ENCODE peak calls at places on chromosomes 7 and 10, in ten cellular contexts. O, F, C, B, J, L, M, S, T and G are unnamed samples.

GRCh38 chr7:102286237-102287081 is at the start of gene SH2B2:
- DNase-seq in C (peak; percentile 92), F (peak; percentile 74), O (peak; percentile 49), T (peak; percentile 87), S (no peak), M (peak; percentile 77), J (peak; percentile 23), B (peak; percentile 86), L (peak; percentile 76), G (peak; percentile 81)

GRCh38 chr10:42932735-42933453 is 144.0 kb upstream of the RET start:
- DNase-seq in M (no peak), O (no peak), C (no peak), B (peak; percentile 96), F (no peak), T (peak; percentile 28), J (no peak), L (peak; percentile 84), S (peak; percentile 88), G (no peak)

GRCh38 chr7:45610019-45610418 is 35.9 kb downstream of the ADCY1 start:
- DNase-seq in M (no peak), S (no peak), F (no peak), O (no peak), T (no peak), J (no peak), B (no peak), L (no peak), C (no peak), G (no peak)

GRCh38 chr7:27745064-27745583 is 5.2 kb downstream of the TAX1BP1 start:
- DNase-seq in M (peak; percentile 36), L (peak; percentile 87), J (peak; percentile 53), F (no peak), C (no peak), T (peak; percentile 72), B (peak; percentile 69), O (peak; percentile 79), S (no peak), G (no peak)

GRCh38 chr7:51366930-51367613 is 50.5 kb upstream of the COBL start:
- DNase-seq in T (peak; percentile 86), L (peak; percentile 91), F (peak; percentile 54), O (peak; percentile 75), B (peak; percentile 84), J (peak; percentile 46), C (no peak), M (peak; percentile 25), S (no peak), G (no peak)

GRCh38 chr10:110681023-110681681 is 37.0 kb downstream of the RBM20 start:
- DNase-seq in J (peak; percentile 35), S (no peak), C (no peak), B (peak; percentile 93), T (peak; percentile 70), L (peak; percentile 77), O (peak; percentile 37), M (peak; percentile 61), F (peak; percentile 10), G (no peak)

GRCh38 chr10:14601872-14602725 is 172.6 kb downstream of the FAM107B start:
- DNase-seq in S (no peak), O (peak; percentile 75), L (no peak), M (peak; percentile 89), F (no peak), J (peak; percentile 85), T (peak; percentile 84), B (no peak), C (no peak), G (peak; percentile 62)

GRCh38 chr10:69502589-69502988 is 51.3 kb downstream of the TSPAN15 start:
- DNase-seq in L (no peak), T (no peak), M (no peak), S (no peak), C (no peak), F (no peak), O (no peak), J (no peak), B (peak; percentile 31), G (no peak)

DNA sequence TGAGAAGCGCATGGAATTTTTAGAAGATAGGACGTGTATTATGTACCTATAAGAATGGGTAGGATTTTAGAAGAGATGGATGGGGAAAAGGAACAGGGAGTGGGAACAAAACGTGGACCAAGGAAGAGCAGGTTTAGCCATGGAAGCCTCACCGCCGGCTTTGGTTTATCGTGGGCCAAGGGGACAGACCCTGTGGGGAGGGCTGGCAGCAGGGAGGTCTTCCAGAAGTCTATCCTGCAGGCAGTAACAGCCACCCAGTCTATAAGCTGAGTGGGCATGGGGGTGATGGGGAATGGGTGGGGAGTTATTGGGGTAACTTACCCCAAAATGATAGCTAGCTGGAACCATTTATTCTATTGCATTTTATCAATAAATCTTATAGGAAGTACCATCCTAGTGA is 44.9 kb downstream of the IKZF1 start:
- DNase-seq in S (no peak), C (no peak), T (no peak), M (no peak), B (peak; percentile 18), J (no peak), O (no peak), L (no peak), F (no peak), G (no peak)
- H3K36me3 ChIP-seq in S (no peaks in the 10 kb centered on the region), C (no peaks in the 10 kb centered on the region), T (no peaks in the 10 kb centered on the region), M (peaks cover 90% of the 10 kb centered on the region), B (no peaks in the 10 kb centered on the region), J (no peaks in the 10 kb centered on the region), O (no peaks in the 10 kb centered on the region), L (no peaks in the 10 kb centered on the region), F (no peaks in the 10 kb centered on the region), G (peaks cover 8% of the 10 kb centered on the region)

GRCh38 chr7:15684036-15684815 is 2.3 kb downstream of the MEOX2 start:
- DNase-seq in M (no peak), S (no peak), F (no peak), L (no peak), T (no peak), O (no peak), J (no peak), B (no peak), C (no peak), G (no peak)

GRCh38 chr7:15686957-15687644 is 618 bp upstream of the MEOX2 start:
- DNase-seq in S (no peak), F (no peak), B (peak; percentile 62), T (peak; percentile 5), C (peak; percentile 62), O (no peak), J (no peak), M (no peak), L (peak; percentile 38), G (no peak)

GRCh38 chr7:15684834-15685233 is 1.6 kb downstream of the MEOX2 start:
- DNase-seq in L (peak; percentile 39), O (no peak), S (no peak), F (no peak), C (no peak), J (no peak), T (no peak), B (peak; percentile 49), M (no peak), G (no peak)

GRCh38 chr7:15686209-15686956 is at the start of gene MEOX2:
- DNase-seq in T (peak; percentile 47), B (peak; percentile 72), F (no peak), J (no peak), M (no peak), O (no peak), C (peak; percentile 90), L (peak; percentile 63), S (peak; percentile 92), G (no peak)

DNA sequence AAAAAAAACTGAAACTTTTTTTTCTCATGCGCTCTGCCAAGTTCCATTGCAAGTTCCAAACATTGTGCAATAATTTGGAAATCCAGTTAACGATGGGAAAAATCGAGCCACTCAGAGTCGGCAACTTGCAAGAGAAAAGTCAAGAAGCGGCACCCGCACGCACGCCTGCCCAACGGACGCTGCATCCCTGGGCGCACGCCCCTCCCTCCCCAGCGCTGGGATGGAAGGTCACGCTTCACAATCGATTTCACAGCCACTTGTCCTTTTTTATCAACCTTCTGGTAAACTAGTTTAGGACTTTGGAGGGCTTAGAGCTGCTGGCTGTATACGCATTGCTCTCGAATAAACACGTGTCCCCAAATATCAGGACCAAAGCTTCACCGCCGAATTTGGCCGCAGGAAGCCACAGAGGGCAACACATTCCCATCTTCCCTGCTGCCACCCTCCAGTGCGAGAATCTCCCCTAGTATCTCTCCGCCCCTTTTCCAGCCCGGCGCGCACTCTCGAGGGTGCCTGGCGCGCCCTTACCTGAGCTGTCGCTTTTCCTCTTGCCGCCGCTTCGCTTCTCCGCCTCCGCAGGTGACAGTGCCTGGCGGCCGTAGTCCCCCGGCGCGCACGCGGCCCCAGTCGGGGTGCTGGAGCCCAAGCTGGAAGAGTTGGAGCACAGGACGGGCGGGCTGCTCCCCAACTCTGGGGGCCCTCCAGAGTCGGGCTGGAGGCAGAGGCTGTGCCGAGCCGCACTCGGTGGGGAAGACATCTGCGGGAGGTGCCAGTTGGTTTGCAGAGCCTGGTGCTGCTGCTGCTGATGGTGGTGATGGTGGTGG is 913 bp downstream of the MEOX2 start:
- DNase-seq in C (peak; percentile 73), O (no peak), M (no peak), L (peak; percentile 74), J (no peak), T (peak; percentile 18), S (no peak), B (peak; percentile 84), F (no peak), G (no peak)
- H3K4me3 ChIP-seq in C (peak overlapping the region; percentile 52), O (no peak overlapping the region), M (no peak overlapping the region), L (peak overlapping the region; percentile 65), J (peak overlapping the region; percentile 8), T (no peak overlapping the region), S (peak overlapping the region; percentile 66), B (peak overlapping the region; percentile 73), F (peak overlapping the region; percentile 15), G (no peak overlapping the region)

DNA sequence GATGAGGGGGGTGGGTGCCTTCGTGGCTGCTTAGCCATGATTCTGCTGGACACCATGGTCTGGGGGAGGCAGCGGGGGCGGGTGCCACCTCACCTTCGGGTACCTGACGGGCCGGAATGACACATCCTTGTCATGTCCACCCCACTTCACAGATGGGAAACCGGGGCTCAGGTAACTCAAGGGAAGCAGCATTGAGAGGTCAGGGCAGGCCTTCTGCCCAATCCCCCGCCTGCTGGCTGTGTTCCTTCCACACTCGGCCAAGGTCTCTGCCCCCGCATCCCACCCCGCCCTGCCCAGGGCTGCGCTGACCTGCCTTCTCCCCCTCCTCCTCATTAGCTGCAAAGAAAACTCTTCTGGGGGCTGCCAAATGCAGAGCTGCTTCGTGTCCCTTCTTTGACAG is 598.0 kb downstream of the PTPRN2 start:
- DNase-seq in L (no peak), S (no peak), F (no peak), M (no peak), T (no peak), J (no peak), C (no peak), O (no peak), B (no peak), G (no peak)
- TF ChIP-seq CTCF in L (no peak), S (no peak), F (no peak), M (no peak), T (no peak), J (no peak), C (no peak), O (no peak), B (no peak), G (no peak)

DNA sequence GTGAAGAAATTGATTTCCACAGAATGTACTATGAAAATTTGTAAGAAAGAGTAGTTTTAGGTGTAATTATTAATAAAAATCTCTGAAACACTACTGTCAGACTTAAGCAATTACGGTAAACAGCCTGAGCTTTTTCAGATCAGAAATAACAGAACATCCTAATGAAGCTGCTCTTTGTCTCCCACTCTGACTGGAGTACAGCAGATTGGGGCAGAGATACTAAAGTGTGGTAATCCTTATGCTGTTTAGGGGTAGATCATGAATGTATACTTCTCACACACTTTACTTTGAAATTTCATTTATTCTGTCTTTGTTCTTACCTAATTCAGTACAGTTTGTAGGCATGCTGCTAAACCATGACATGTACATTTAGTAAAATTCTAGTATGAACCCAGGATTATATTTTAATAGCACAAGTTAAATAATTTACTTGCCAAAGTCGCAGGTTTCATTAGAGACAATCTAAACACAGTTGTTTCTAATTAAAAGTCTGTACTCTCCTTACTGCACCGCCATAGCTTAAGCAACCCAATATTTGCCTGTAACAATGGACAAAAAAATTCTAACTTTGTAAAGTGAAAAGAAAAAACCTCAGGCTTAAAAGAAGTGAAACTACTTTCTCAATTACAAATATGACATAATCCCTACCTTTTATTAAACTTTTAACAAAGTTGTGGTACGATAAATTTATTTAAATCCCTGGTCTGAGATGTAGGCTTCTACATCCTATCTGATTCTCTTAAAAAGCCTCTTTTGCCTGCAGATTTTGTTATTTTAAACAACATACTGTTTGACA is 88.8 kb downstream of the KMT2E start:
- DNase-seq in C (no peak), O (no peak), T (no peak), J (no peak), M (no peak), B (no peak), S (no peak), L (no peak), F (no peak), G (no peak)
- H3K36me3 ChIP-seq in C (peaks cover 13% of the 10 kb centered on the region), O (peaks cover 39% of the 10 kb centered on the region), T (no peaks in the 10 kb centered on the region), J (peaks cover 8% of the 10 kb centered on the region), M (peaks cover 83% of the 10 kb centered on the region), B (peaks cover 83% of the 10 kb centered on the region), S (no peaks in the 10 kb centered on the region), L (peaks cover 27% of the 10 kb centered on the region), F (no peaks in the 10 kb centered on the region), G (peaks cover 14% of the 10 kb centered on the region)